ENCODE peak calls at places on chromosomes 16 and 17, in five cellular contexts. K is GM23248, C is hepatocyte, F is bronchial epithelial cell, Z is fibroblast of lung. L is an unnamed sample. For H3K27me3, the result is how much of the 10 kb centered on the place peaks cover.

GRCh38 chr16:677306-678190 is 2.1 kb downstream of the RHBDL1 start:
- DNase-seq in K (no peak), C (no peak), F (no peak), Z (no peak), L (no peak)

GRCh38 chr16:73082608-73083007 is 34.7 kb upstream of the ZFHX3 start:
- DNase-seq in K (peak), C (peak), F (peak), Z (peak), L (peak)

GRCh38 chr16:14409563-14409962 is 220.5 kb downstream of the PARN start:
- DNase-seq in K (peak), C (peak), F (peak), Z (peak), L (peak)

GRCh38 chr17:43667506-43668438 is 6.0 kb upstream of the MEOX1 start:
- DNase-seq in K (peak), C (peak), F (peak), Z (peak), L (no peak)

GRCh38 chr17:1490643-1491405 is 1.7 kb downstream of the MYO1C start:
- DNase-seq in K (peak), C (peak), F (peak), Z (peak), L (peak)

GRCh38 chr16:56102159-56102798 is 89.0 kb upstream of the GNAO1 start:
- DNase-seq in K (peak), C (peak), F (no peak), Z (no peak), L (peak)

GRCh38 chr16:78570409-78571141 is 471.1 kb downstream of the WWOX start:
- DNase-seq in K (no peak), C (no peak), F (no peak), Z (no peak), L (no peak)

GRCh38 chr16:25143898-25144297 is 32.4 kb downstream of the LCMT1 start:
- DNase-seq in K (peak), C (no peak), F (no peak), Z (no peak), L (no peak)

DNA sequence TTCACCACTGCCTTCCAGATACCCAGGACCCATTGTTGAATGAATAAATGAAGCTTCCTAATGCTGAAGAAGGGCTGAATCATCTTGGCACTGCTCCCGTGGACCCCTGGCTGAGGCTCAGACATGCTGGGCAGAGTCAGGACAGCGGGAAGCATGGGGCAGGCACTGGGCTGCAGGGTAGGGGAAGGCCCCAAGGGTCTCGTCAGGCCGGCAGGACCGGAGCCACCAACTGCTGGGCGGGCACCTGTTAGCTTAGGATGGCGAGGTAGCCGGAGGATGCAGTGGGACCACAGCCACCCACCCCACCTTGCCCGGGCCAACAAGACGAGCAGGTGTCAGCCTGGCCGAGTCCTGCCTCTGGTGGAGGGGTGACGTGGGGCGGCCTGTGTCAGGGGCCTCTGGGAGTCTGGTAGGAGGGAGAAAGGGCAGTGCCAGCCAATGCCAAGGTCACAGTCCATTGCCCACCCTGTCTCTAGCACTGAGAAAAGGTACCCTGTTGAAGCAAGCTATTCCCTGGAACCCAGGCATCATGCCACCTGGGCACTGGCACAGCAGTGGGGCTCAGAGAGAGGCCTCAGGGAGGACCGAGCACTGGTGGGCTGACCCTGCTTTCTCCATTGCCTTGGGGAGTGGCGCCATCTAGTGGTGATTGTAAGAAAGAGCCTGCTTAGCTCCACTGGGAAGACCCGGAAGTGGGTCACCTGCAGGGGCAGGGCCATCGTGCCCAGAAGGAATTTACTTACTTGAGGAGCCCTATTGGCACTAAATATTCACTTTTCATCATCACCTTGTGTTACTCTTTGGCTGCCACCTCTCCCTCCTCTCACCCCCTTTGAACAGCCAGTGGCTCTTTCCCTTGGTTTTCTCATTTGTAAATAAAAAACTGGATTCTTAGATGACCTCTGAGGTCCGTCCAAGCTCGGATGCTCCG is 3.0 kb upstream of the DLX3 start:
- DNase-seq in K (peak), C (peak), F (peak), Z (peak), L (peak)
- H3K27me3 ChIP-seq in K (under half), C (half or more), F (under half), Z (half or more), L (under half)

GRCh38 chr16:86872126-86872525 is 293.8 kb downstream of the FOXL1 start:
- DNase-seq in K (no peak), C (no peak), F (no peak), Z (no peak), L (no peak)
- H3K4me3 ChIP-seq in K (no peak), C (no peak), F (no peak), Z (no peak), L (no peak)

GRCh38 chr16:89034573-89034961 is 57.6 kb upstream of the CBFA2T3 start:
- DNase-seq in K (no peak), C (no peak), F (no peak), Z (no peak), L (no peak)

GRCh38 chr16:89035013-89035697 is 58.1 kb upstream of the CBFA2T3 start:
- DNase-seq in K (no peak), C (no peak), F (no peak), Z (no peak), L (no peak)

GRCh38 chr16:89033304-89033703 is 56.3 kb upstream of the CBFA2T3 start:
- DNase-seq in K (no peak), C (no peak), F (no peak), Z (no peak), L (no peak)

GRCh38 chr16:89033796-89034572 is 57.0 kb upstream of the CBFA2T3 start:
- DNase-seq in K (no peak), C (no peak), F (no peak), Z (no peak), L (no peak)

GRCh38 chr16:89031715-89032659 is 55.0 kb upstream of the CBFA2T3 start:
- DNase-seq in K (no peak), C (no peak), F (no peak), Z (no peak), L (no peak)
- H3K27me3 ChIP-seq in K (under half), C (under half), F (under half), Z (under half), L (under half)

GRCh38 chr16:70588565-70588964 is 57.8 kb upstream of the IL34 start:
- DNase-seq in K (peak), C (no peak), F (peak), Z (peak), L (no peak)

GRCh38 chr16:70589998-70590471 is 56.3 kb upstream of the IL34 start:
- DNase-seq in K (peak), C (peak), F (peak), Z (peak), L (peak)

GRCh38 chr16:70592106-70592571 is 54.2 kb upstream of the IL34 start:
- DNase-seq in K (peak), C (peak), F (no peak), Z (no peak), L (peak)

GRCh38 chr16:70591609-70592008 is 54.8 kb upstream of the IL34 start:
- DNase-seq in K (no peak), C (peak), F (no peak), Z (no peak), L (no peak)

DNA sequence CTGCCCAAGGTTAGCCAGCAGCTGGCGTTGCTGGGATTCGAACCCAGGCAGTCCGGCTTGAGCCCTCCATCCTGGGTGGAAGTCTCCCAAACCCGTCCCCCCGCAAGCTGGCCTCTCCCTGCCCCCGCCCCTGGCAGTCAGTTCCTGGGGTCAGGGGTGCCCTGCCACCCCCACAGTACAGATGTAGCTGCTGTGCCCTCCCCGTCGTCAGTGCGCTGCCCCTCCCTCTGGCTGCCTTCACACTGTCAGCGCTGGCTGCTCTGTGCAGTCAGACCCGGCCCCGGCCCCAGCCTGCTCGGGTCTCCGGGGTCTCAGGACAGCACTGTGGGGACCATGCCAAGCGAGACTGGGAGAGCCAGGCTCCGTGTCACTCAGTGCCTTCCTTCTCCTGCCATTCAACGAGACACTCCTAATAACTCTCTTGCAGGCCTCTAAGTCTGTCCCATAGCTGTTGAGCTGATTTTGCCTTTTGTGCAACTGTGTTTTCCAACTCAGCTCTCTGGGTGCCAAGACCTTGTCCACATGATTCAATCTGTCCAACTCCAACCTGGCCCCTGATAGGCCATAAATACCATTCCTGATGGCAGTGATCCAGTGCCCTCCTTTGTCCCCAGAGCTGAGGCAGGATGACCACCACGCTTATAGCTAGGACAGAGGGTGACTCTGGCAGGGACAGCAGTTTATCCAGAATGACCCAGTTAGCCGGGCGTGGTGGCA is 55.5 kb upstream of the IL34 start:
- DNase-seq in K (no peak), C (no peak), F (no peak), Z (no peak), L (no peak)
- H3K4me3 ChIP-seq in K (no peak), C (no peak), F (no peak), Z (no peak), L (no peak)

GRCh38 chr17:79444226-79444625 is 166.6 kb downstream of the RBFOX3 start:
- DNase-seq in K (no peak), C (no peak), F (no peak), Z (no peak), L (no peak)

GRCh38 chr17:79451167-79451566 is 159.7 kb downstream of the RBFOX3 start:
- DNase-seq in K (no peak), C (no peak), F (no peak), Z (no peak), L (no peak)

GRCh38 chr17:79443026-79443425 is 167.8 kb downstream of the RBFOX3 start:
- DNase-seq in K (no peak), C (no peak), F (no peak), Z (no peak), L (no peak)

GRCh38 chr17:79441607-79442006 is 169.2 kb downstream of the RBFOX3 start:
- DNase-seq in K (no peak), C (no peak), F (no peak), Z (no peak), L (no peak)

DNA sequence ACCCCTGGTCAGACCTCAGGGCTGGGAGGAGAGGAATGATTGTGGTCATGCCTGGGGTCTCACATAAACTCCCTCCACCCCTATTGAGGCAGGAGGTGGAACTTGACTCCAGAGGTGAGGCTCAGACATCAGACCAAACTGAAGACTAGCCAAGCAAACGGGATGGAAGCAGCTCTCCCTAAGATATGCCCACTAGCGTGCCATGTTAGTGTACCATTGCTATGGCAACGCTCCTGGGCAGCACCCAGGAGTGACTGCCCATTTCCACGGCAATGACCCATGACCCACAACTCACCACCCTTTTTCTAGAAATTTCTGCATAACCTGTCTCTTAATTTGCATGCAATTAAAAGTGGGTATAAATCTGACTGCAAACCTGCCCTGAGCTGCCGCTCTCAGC is 164.5 kb downstream of the RBFOX3 start:
- DNase-seq in K (no peak), C (no peak), F (no peak), Z (no peak), L (no peak)
- H3K27me3 ChIP-seq in K (under half), C (under half), F (under half), Z (under half), L (under half)

DNA sequence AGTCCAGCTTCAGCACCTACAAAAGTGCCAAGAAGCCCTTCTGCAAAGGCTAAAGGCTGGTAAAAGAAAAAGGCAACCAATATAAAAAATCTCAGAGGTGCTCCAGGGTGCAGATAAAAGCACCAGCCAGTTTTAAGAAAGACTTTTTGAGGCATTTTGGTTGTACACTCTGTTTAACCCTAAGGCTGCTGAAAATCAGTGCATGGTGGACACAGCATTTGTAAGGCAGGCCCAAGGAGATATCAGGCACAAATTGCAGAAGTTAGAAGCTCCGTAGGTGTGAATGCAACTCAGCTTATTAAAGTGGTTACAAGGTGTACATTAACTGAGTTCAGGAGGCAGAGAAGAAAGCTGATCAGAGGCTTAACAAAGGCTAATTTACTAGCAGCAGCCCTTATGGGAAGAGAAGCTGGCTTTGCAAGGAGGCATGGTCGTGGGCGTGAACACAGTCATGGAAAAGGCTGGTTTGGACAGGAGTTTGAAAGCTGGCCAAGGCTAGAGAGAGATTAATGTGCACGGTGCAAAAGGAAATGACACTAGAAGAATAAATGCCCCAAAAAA is 21.1 kb downstream of the ACSM1 start:
- DNase-seq in K (no peak), C (no peak), F (peak), Z (no peak), L (no peak)
- H3K4me3 ChIP-seq in K (no peak), C (no peak), F (peak), Z (no peak), L (no peak)

GRCh38 chr16:49116873-49117272 is 164.8 kb downstream of the CBLN1 start:
- DNase-seq in K (peak), C (no peak), F (peak), Z (no peak), L (peak)

GRCh38 chr16:49121636-49122035 is 160.0 kb downstream of the CBLN1 start:
- DNase-seq in K (no peak), C (no peak), F (peak), Z (no peak), L (no peak)

GRCh38 chr16:49115956-49116355 is 165.7 kb downstream of the CBLN1 start:
- DNase-seq in K (no peak), C (no peak), F (no peak), Z (no peak), L (no peak)

DNA sequence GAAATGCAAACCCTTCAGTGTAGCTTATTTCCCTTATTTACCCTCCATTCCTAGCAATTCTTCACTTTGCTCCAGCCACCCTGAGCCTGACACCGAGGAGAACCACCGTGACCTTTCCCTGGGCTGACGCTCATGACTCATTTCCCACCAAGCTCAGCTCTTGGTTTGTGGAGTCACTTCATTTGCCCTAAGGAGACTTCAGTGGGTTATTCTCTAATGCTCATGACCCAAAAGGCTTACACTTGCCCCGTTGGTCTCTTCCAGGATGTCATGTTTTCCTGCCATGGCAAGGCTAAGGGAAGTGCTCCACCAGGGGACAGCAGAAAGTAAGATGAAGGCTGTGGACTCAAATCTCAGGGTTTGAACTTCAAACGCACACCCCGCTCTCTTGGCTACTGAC is 161.0 kb downstream of the CBLN1 start:
- DNase-seq in K (no peak), C (no peak), F (peak), Z (no peak), L (no peak)
- H3K27me3 ChIP-seq in K (under half), C (under half), F (under half), Z (under half), L (under half)

GRCh38 chr17:79831367-79832210 is 7.7 kb downstream of the CBX4 start:
- DNase-seq in K (no peak), C (peak), F (no peak), Z (no peak), L (no peak)

GRCh38 chr17:79832211-79833109 is 6.8 kb downstream of the CBX4 start:
- DNase-seq in K (no peak), C (peak), F (no peak), Z (no peak), L (no peak)

GRCh38 chr17:79833744-79834574 is 5.3 kb downstream of the CBX4 start:
- DNase-seq in K (no peak), C (no peak), F (no peak), Z (no peak), L (no peak)

GRCh38 chr17:79834575-79835469 is 4.4 kb downstream of the CBX4 start:
- DNase-seq in K (no peak), C (peak), F (no peak), Z (no peak), L (no peak)

DNA sequence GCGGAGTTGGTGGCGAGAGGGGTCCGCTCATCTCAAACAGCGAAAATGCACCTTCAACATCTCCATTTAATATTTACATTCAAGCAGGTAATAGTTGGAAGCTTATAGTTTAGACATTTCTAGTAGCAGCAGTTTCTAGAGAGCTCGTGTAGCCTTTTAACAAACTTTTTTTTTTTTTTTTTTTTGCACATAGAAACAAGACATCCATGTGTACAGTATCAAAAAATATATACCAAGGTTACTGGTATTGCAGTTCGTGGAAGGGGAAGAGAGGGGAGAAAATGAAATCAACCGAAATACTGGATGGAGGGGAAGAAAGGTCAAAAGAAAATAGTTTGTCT is 6.2 kb downstream of the CBX4 start:
- DNase-seq in K (no peak), C (no peak), F (no peak), Z (no peak), L (no peak)
- H3K4me3 ChIP-seq in K (no peak), C (no peak), F (no peak), Z (no peak), L (no peak)

DNA sequence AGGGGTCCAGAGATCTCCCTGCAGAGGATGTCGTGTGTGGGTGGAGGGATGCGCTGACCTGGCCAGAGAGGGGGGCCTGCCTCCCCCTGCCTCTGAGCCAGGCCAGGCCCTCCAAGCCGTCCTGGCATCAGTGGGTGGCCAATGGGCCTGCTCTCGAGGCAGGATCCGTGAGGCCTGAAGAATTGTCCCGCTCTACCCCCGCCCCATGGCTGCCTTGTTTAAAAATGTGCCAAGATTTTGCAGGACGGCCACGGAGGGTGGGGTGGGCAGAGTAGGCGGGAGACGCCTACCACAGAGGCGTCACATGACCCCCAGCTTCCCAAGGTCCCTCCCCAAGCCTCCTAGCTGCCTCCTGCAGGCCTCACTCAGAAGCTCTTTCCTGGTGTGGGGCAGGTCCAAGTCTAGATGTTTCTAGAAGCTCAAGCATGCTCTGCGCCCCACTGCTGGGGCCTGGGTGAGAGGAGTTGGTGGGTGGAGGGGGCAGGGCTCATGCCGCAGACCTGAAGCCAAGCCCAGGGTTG is 69.5 kb downstream of the ENGASE start:
- DNase-seq in K (no peak), C (no peak), F (no peak), Z (no peak), L (no peak)
- H3K27me3 ChIP-seq in K (under half), C (under half), F (under half), Z (under half), L (under half)